ENCODE peak calls at places on chromosome 22, in nine cellular contexts. C is MM.1S, R is IMR-90, V is astrocyte of the cerebellum, A is fibroblast of mammary gland, L is cardiac muscle cell, T is fibroblast of pulmonary artery, M is left ventricle myocardium inferior, Q is cardiac fibroblast. P is an unnamed sample.

GRCh38 chr22:39351689-39352214 is 2.0 kb downstream of the SYNGR1 start:
- DNase-seq in C (no peak), R (peak), V (peak), A (peak), L (peak), T (no peak), M (no peak), Q (peak), P (peak)

GRCh38 chr22:49159711-49160110 is 668.0 kb downstream of the BRD1 start:
- DNase-seq in C (no peak), R (no peak), V (no peak), A (no peak), L (no peak), T (no peak), M (no peak), Q (no peak), P (no peak)

GRCh38 chr22:48782817-48783511 is 1044.7 kb downstream of the BRD1 start:
- DNase-seq in C (no peak), R (no peak), V (no peak), A (no peak), L (no peak), T (no peak), M (no peak), Q (no peak), P (no peak)

GRCh38 chr22:46077669-46078099 is 72.6 kb upstream of the PPARA start:
- DNase-seq in C (no peak), R (no peak), V (no peak), A (no peak), L (no peak), T (no peak), M (peak), Q (peak), P (no peak)

GRCh38 chr22:46057206-46057605 is 80.2 kb upstream of the WNT7B start:
- DNase-seq in C (peak), R (no peak), V (no peak), A (peak), L (no peak), T (no peak), M (peak), Q (peak), P (no peak)

GRCh38 chr22:48807155-48807554 is 1020.5 kb downstream of the BRD1 start:
- DNase-seq in C (no peak), R (no peak), V (no peak), A (no peak), L (no peak), T (no peak), M (no peak), Q (no peak), P (no peak)

GRCh38 chr22:43412808-43413785 is 1.3 kb downstream of the MPPED1 start:
- DNase-seq in C (no peak), R (no peak), V (no peak), A (no peak), L (no peak), T (no peak), M (no peak), Q (no peak), P (no peak)

GRCh38 chr22:43845981-43846380 is 16.3 kb downstream of the SULT4A1 start:
- DNase-seq in C (no peak), R (no peak), V (no peak), A (no peak), L (no peak), T (no peak), M (no peak), Q (no peak), P (no peak)

GRCh38 chr22:43884600-43885318 is 7.1 kb downstream of the PNPLA5 start:
- DNase-seq in C (peak), R (peak), V (no peak), A (peak), L (peak), T (peak), M (peak), Q (peak), P (peak)

GRCh38 chr22:36971305-36971704 is 47.9 kb downstream of the TST start:
- DNase-seq in C (no peak), R (no peak), V (no peak), A (no peak), L (no peak), T (no peak), M (no peak), Q (no peak), P (no peak)

GRCh38 chr22:40263191-40263590 is 83.1 kb upstream of the ADSL start:
- DNase-seq in C (no peak), R (no peak), V (no peak), A (no peak), L (no peak), T (peak), M (no peak), Q (peak), P (peak)

DNA sequence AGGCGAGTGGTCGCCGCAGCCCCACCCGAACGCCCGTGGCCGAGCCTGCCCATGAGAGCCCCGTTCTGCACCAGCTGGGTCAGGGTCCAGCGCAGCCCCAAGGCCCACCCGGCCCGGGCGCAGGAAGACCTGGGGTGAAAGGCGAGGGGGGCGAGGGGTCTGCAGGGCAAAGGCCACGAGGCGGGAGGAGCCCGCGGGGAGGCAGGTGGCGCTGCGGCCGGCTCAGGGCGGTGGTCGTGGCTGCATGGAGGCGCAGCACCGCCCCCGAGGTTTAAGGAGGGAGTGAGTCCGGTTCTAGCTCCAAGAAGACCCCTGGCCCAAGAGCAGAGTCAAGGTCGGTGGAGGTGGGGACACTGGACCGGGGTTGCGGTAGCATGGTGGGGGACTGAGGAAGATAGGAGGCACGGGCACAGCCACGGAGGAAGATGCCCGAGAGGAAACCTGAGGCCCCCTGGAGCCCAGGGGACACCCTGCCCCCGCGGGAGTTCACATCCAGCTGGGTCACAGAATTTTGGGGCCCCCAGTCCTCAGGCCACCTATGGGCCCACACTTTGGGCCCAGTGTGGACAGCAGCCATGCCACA is 498 bp upstream of the HDAC10 start:
- DNase-seq in C (no peak), R (no peak), V (no peak), A (no peak), L (no peak), T (no peak), M (no peak), Q (no peak), P (no peak)
- H3K4me3 ChIP-seq in C (peak), R (peak), V (peak), A (peak), L (peak), T (peak), M (peak), Q (peak), P (peak)

DNA sequence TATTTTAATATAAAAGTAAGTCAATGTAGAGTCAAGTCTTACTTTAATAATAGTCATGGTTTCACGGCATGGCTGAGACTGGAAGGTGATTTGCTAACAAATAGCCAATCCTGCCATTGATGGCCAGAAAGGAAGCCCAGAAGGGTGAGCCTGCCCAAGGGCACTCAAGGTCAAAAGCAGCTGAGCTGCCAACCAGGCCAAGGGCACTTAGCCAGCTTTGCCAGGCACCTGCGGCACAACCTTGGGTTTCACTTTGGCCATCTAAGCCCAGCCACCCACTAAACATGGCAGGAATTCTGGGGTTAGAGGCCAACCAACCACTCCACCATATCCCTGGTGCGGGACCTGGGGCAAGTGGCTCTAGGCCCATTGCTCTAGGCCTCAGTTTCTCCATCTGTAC is 4.2 kb downstream of the LHFPL7 start:
- DNase-seq in C (no peak), R (no peak), V (no peak), A (no peak), L (no peak), T (no peak), M (no peak), Q (no peak), P (no peak)
- TF ChIP-seq CTCF in C (no peak), R (no peak), V (no peak), A (no peak), L (no peak), T (no peak), M (no peak), Q (no peak), P (no peak)

GRCh38 chr22:32905400-32905799 is 103.9 kb downstream of the TIMP3 start:
- DNase-seq in C (no peak), R (no peak), V (no peak), A (no peak), L (peak), T (no peak), M (no peak), Q (no peak), P (no peak)
- H3K4me3 ChIP-seq in C (no peak), R (no peak), V (no peak), A (no peak), L (no peak), T (no peak), M (no peak), Q (no peak), P (no peak)

GRCh38 chr22:33083212-33083611 is 25.0 kb upstream of the SYN3 start:
- DNase-seq in C (peak), R (no peak), V (no peak), A (peak), L (no peak), T (no peak), M (no peak), Q (no peak), P (peak)
- TF ChIP-seq CTCF in C (peak), R (no peak), V (no peak), A (peak), L (no peak), T (no peak), M (no peak), Q (no peak), P (no peak)

DNA sequence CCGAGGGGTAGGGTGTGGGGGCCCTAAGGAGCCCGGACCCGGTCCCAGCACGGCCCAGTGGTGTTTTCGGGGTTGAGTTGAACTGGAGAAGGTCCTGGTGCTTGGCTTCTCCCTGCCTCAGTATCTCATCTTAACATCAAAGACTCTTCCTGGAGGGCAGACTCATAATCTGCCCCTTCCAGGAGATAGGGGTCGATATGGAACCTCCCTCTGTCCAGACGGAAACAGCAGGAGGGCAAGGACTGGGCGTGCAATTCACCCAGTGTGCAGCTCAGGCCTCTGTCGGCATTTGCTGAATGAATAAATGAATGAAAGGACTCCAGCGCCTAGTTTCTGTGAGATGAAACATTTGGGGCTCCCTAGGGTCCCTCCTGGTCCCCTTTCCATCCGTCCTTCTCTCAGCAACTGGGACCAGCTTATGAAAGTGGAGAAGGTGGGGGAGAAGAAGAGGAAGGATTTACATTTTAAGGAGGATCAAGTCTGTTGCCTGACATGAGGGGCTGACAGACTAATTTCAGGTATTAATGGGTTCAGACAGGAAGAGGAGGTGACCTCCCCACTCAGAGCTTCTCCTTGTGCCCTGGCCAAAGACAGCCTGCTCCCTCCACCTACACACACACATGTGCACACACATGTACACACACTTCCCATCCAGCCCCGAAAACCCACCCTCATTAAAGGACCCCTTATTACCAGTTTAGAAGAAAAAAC is 1.1 kb upstream of the SHISA8 start:
- DNase-seq in C (no peak), R (no peak), V (no peak), A (no peak), L (no peak), T (no peak), M (no peak), Q (no peak), P (no peak)
- H3K4me3 ChIP-seq in C (no peak), R (no peak), V (no peak), A (no peak), L (no peak), T (no peak), M (no peak), Q (no peak), P (no peak)

GRCh38 chr22:23154461-23154860 is 9.2 kb downstream of the RAB36 start:
- DNase-seq in C (no peak), R (no peak), V (no peak), A (no peak), L (no peak), T (no peak), M (no peak), Q (no peak), P (no peak)
- TF ChIP-seq CTCF in C (no peak), R (no peak), V (no peak), A (no peak), L (no peak), T (no peak), M (no peak), Q (no peak), P (no peak)

DNA sequence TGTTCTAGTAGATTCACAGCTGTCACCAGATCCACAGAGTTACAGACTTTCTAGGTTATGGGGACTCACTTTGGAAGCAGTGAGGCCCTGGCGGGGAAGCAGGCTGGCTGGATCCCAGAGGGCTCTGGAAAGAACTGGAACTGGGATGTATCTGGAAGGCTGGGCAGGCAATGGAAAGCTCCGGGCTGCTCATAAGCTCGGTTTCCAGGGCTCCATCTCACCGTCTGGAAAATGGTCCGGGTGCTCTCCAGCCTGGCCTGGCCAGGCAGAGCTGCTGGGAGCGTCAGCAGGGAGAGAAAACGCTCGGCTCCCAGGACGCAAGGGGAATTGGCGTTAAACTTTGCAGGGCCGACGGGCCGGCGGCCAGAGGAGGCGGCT is 339 bp upstream of the SEZ6L start:
- DNase-seq in C (no peak), R (no peak), V (no peak), A (no peak), L (no peak), T (no peak), M (peak), Q (no peak), P (no peak)
- H3K4me3 ChIP-seq in C (no peak), R (no peak), V (no peak), A (no peak), L (peak), T (no peak), M (peak), Q (no peak), P (no peak)